ENCODE peak calls at places on chromosome 22, in ten cellular contexts. U is naive thymus-derived CD4-positive, alpha-beta T cell; S is upper lobe of right lung; F is coronary artery; J is A673; X is heart right ventricle; B is tibial nerve; Y is cardiac muscle cell; Z is hepatocyte; Q is OCI-LY7. N is an unnamed sample.

GRCh38 chr22:21703684-21704316 is 31.8 kb downstream of the YPEL1 start:
- DNase-seq in B (no peak), Q (no peak), F (no peak), Z (no peak), J (no peak), U (no peak), Y (no peak), S (no peak), X (no peak), N (no peak)

GRCh38 chr22:42335839-42336378 is 65.5 kb upstream of the TCF20 start:
- DNase-seq in Q (no peak), B (no peak), U (no peak), X (no peak), J (no peak), F (no peak), S (no peak), Y (no peak), Z (no peak), N (no peak)

GRCh38 chr22:39634530-39635399 is 64.2 kb downstream of the CACNA1I start:
- DNase-seq in Q (no peak), F (no peak), X (no peak), S (no peak), U (no peak), Y (peak), B (no peak), J (peak), Z (peak), N (no peak)

GRCh38 chr22:27668828-27669797 is 132.4 kb downstream of the MN1 start:
- DNase-seq in Y (peak), J (no peak), Q (no peak), S (no peak), U (no peak), F (no peak), Z (peak), X (peak), B (no peak), N (no peak)

GRCh38 chr22:42928969-42929837 is 72.1 kb upstream of the ARFGAP3 start:
- DNase-seq in Y (peak), Q (no peak), U (no peak), B (peak), X (no peak), J (no peak), Z (no peak), S (peak), F (no peak), N (no peak)

GRCh38 chr22:43241138-43241597 is 54.2 kb upstream of the TTLL12 start:
- DNase-seq in U (no peak), F (no peak), J (no peak), Y (no peak), Z (no peak), B (no peak), X (no peak), S (peak), Q (no peak), N (no peak)

GRCh38 chr22:35544810-35545209 is 4.2 kb downstream of the RASD2 start:
- DNase-seq in Z (no peak), Q (no peak), X (no peak), B (no peak), S (no peak), U (no peak), F (no peak), Y (no peak), J (no peak), N (no peak)

GRCh38 chr22:38866399-38867123 is 5.5 kb downstream of the CBX6 start:
- DNase-seq in S (peak), U (no peak), Q (no peak), Y (no peak), B (no peak), J (no peak), X (no peak), Z (peak), F (peak), N (no peak)

GRCh38 chr22:22201185-22201924 is 43.2 kb upstream of the VPREB1 start:
- DNase-seq in X (no peak), B (no peak), Y (no peak), S (peak), J (peak), Q (peak), F (no peak), Z (no peak), U (no peak), N (peak)

GRCh38 chr22:39656495-39657490 is 86.2 kb downstream of the CACNA1I start:
- DNase-seq in Z (no peak), U (no peak), J (peak), S (no peak), X (no peak), Y (no peak), Q (no peak), F (no peak), B (no peak), N (no peak)

GRCh38 chr22:20524004-20524481 is 16.6 kb downstream of the MED15 start:
- DNase-seq in U (peak), Q (peak), J (no peak), Z (no peak), Y (no peak), F (no peak), X (no peak), S (no peak), B (no peak), N (no peak)

DNA sequence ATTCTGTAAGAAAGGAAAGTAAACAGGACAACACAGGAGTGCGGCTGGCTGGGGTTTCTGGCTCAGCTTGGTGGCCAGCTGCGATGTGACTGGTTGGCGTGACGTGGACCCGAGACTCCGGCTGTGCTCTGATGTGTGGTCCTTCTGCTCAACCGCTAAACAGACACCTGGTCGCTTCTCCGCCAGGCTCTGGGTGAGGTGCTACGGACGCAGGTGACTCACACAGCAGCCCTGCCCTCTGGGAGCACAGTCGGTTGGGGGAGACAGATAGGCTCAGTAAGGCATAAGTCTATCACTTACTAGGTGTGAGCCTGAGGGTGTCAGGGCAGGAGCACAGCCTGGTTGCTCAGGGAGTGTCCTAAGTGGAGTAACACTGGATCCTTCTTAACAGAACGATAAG is 8.2 kb downstream of the RTL6 start:
- DNase-seq in X (no peak), F (no peak), Q (no peak), J (no peak), S (no peak), Z (no peak), B (no peak), U (no peak), Y (no peak), N (no peak)
- H3K4me3 ChIP-seq in X (no peak), F (no peak), Q (no peak), J (no peak), S (no peak), Z (no peak), B (no peak), U (no peak), Y (no peak), N (no peak)

GRCh38 chr22:37285937-37286336 is 3.6 kb downstream of the CYTH4 start:
- DNase-seq in Q (no peak), U (no peak), B (no peak), X (no peak), S (no peak), J (no peak), Y (no peak), F (no peak), Z (no peak), N (no peak)
- H3K27ac ChIP-seq in Q (peak), U (peak), B (no peak), X (peak), S (no peak), J (no peak), Y (no peak), F (no peak), Z (no peak), N (no peak)

GRCh38 chr22:32473388-32473952 is 1.1 kb upstream of the FBXO7 start:
- DNase-seq in Y (peak), U (peak), J (peak), X (peak), S (no peak), Q (peak), Z (peak), B (no peak), F (no peak), N (no peak)
- H3K4me3 ChIP-seq in Y (no peak), U (peak), J (peak), X (peak), S (peak), Q (peak), Z (no peak), B (no peak), F (peak), N (peak)

GRCh38 chr22:31217890-31218287 is 5.8 kb downstream of the LIMK2 start:
- DNase-seq in J (no peak), U (no peak), X (no peak), Y (peak), Z (no peak), B (no peak), Q (no peak), F (no peak), S (no peak), N (no peak)
- H3K27ac ChIP-seq in J (peak), U (peak), X (peak), Y (peak), Z (peak), B (peak), Q (no peak), F (peak), S (peak), N (no peak)

GRCh38 chr22:47155131-47155885 is 392.9 kb downstream of the TBC1D22A start:
- DNase-seq in B (no peak), Z (no peak), U (no peak), Y (no peak), F (no peak), S (no peak), Q (no peak), X (no peak), J (no peak), N (no peak)

GRCh38 chr22:47152236-47152635 is 389.8 kb downstream of the TBC1D22A start:
- DNase-seq in S (no peak), J (no peak), U (no peak), X (no peak), Q (no peak), F (no peak), Z (no peak), B (no peak), Y (no peak), N (no peak)

GRCh38 chr22:47154621-47155081 is 392.2 kb downstream of the TBC1D22A start:
- DNase-seq in J (peak), S (no peak), U (no peak), B (no peak), F (peak), Z (peak), Q (no peak), Y (peak), X (peak), N (no peak)

GRCh38 chr22:47152938-47153337 is 390.5 kb downstream of the TBC1D22A start:
- DNase-seq in J (no peak), Y (peak), Q (no peak), X (no peak), U (no peak), S (no peak), B (no peak), Z (no peak), F (no peak), N (no peak)

GRCh38 chr22:47153854-47154542 is 391.5 kb downstream of the TBC1D22A start:
- DNase-seq in B (no peak), F (no peak), Y (no peak), Q (no peak), Z (no peak), S (no peak), J (no peak), X (no peak), U (no peak), N (no peak)
- H3K4me3 ChIP-seq in B (no peak), F (peak), Y (no peak), Q (no peak), Z (no peak), S (no peak), J (no peak), X (peak), U (no peak), N (no peak)

GRCh38 chr22:48802576-48802975 is 1025.1 kb downstream of the BRD1 start:
- DNase-seq in Y (no peak), J (no peak), S (no peak), Z (no peak), X (no peak), U (no peak), Q (no peak), B (no peak), F (peak), N (no peak)
- H3K27ac ChIP-seq in Y (no peak), J (no peak), S (no peak), Z (no peak), X (no peak), U (no peak), Q (no peak), B (no peak), F (no peak), N (no peak)

GRCh38 chr22:17009640-17010291 is 1.7 kb upstream of the GAB4 start:
- DNase-seq in X (no peak), S (peak), B (no peak), Q (peak), Z (no peak), Y (no peak), U (no peak), F (no peak), J (no peak), N (no peak)

GRCh38 chr22:17012267-17012666 is 4.2 kb upstream of the GAB4 start:
- DNase-seq in J (no peak), Y (no peak), F (no peak), U (no peak), Z (no peak), X (no peak), S (no peak), B (no peak), Q (no peak), N (no peak)

GRCh38 chr22:17007852-17008731 is at the start of gene GAB4:
- DNase-seq in U (no peak), S (no peak), Y (no peak), X (no peak), J (no peak), F (no peak), B (no peak), Z (no peak), Q (no peak), N (no peak)

GRCh38 chr22:17007257-17007656 is 765 bp downstream of the GAB4 start:
- DNase-seq in Z (no peak), S (no peak), X (no peak), J (no peak), Y (no peak), Q (no peak), U (no peak), B (no peak), F (no peak), N (no peak)
- H3K4me3 ChIP-seq in Z (no peak), S (no peak), X (no peak), J (no peak), Y (no peak), Q (no peak), U (no peak), B (no peak), F (no peak), N (no peak)

GRCh38 chr22:49753961-49754673 is 73.6 kb downstream of the BRD1 start:
- DNase-seq in F (peak), X (no peak), Z (no peak), Y (no peak), U (no peak), S (peak), Q (no peak), B (no peak), J (no peak), N (no peak)
- H3K27ac ChIP-seq in F (no peak), X (no peak), Z (no peak), Y (no peak), U (no peak), S (no peak), Q (no peak), B (no peak), J (no peak), N (no peak)

N was measured in CD8-positive, alpha-beta T cell.